ENCODE peak calls at places on chromosomes 16 and 17, in ten cellular contexts. S is stimulated activated naive CD8-positive, alpha-beta T cell treated with anti-CD3 and anti-CD28 coated beads, Interleukin-15, Interleukin-2, amounts not matched to agents 100 U/mL and 50 U/mL, for 24 hours; J is neural crest cell; E is Kasumi-1; X is activated B cell treated with CpG ODN at 0.5 μM for 24 hours; N is cardiac fibroblast; A is stimulated activated CD8-positive, alpha-beta memory T cell treated with anti-CD3 and anti-CD28 coated beads, Interleukin-7, amount 100 ng/mL, for 1 hour; L is activated CD4-positive, alpha-beta T cell treated with anti-CD3 and anti-CD28 coated beads, Interleukin-2, amount 50 U/mL, for 1 hour; V is GDM1; G is fibroblast of pulmonary artery. M is an unnamed sample.

GRCh38 chr17:79831367-79832210 is 7.7 kb downstream of the CBX4 start:
- DNase-seq in S (no peak), J (peak), E (peak), X (no peak), N (peak), A (no peak), L (no peak), V (no peak), G (peak), M (no peak)

GRCh38 chr16:82294874-82295273 is 124.8 kb upstream of the MPHOSPH6 start:
- DNase-seq in S (no peak), J (no peak), E (no peak), X (no peak), N (no peak), A (no peak), L (no peak), V (no peak), G (no peak), M (no peak)

GRCh38 chr16:1237990-1238389 is 2.5 kb upstream of the TPSAB1 start:
- DNase-seq in S (no peak), J (no peak), E (no peak), X (no peak), N (no peak), A (no peak), L (no peak), V (no peak), G (no peak), M (no peak)

GRCh38 chr17:2928294-2928890 is 132.2 kb downstream of the RAP1GAP2 start:
- DNase-seq in S (no peak), J (no peak), E (no peak), X (no peak), N (no peak), A (no peak), L (no peak), V (no peak), G (no peak), M (no peak)

GRCh38 chr17:80503031-80503430 is 26.6 kb upstream of the NPTX1 start:
- DNase-seq in S (no peak), J (no peak), E (no peak), X (no peak), N (no peak), A (no peak), L (no peak), V (no peak), G (no peak), M (no peak)

GRCh38 chr16:66328282-66328681 is 38.2 kb upstream of the CDH5 start:
- DNase-seq in S (no peak), J (no peak), E (no peak), X (no peak), N (no peak), A (no peak), L (no peak), V (no peak), G (no peak), M (no peak)

GRCh38 chr17:61393904-61394629 is 5.6 kb upstream of the TBX2 start:
- DNase-seq in S (no peak), J (no peak), E (no peak), X (no peak), N (peak), A (no peak), L (no peak), V (no peak), G (no peak), M (no peak)

GRCh38 chr17:36578671-36579070 is 13.0 kb upstream of the DHRS11 start:
- DNase-seq in S (no peak), J (no peak), E (no peak), X (no peak), N (peak), A (no peak), L (no peak), V (no peak), G (no peak), M (no peak)

GRCh38 chr16:70703835-70704381 is 18.1 kb upstream of the MTSS2 start:
- DNase-seq in S (no peak), J (no peak), E (no peak), X (no peak), N (no peak), A (no peak), L (no peak), V (no peak), G (no peak), M (no peak)

GRCh38 chr17:1797323-1797722 is 32.4 kb downstream of the SMYD4 start:
- DNase-seq in S (no peak), J (no peak), E (no peak), X (no peak), N (no peak), A (no peak), L (no peak), V (no peak), G (no peak), M (no peak)

GRCh38 chr16:85437161-85438052 is 175.7 kb upstream of the GSE1 start:
- DNase-seq in S (no peak), J (peak), E (peak), X (no peak), N (peak), A (no peak), L (no peak), V (no peak), G (no peak), M (no peak)

GRCh38 chr17:81867123-81867951 is 3.8 kb downstream of the ARHGDIA start:
- DNase-seq in S (peak), J (no peak), E (peak), X (no peak), N (peak), A (no peak), L (peak), V (no peak), G (peak), M (peak)

GRCh38 chr17:78401246-78401645 is 22.8 kb downstream of the PGS1 start:
- DNase-seq in S (no peak), J (no peak), E (no peak), X (no peak), N (peak), A (no peak), L (no peak), V (no peak), G (no peak), M (peak)

GRCh38 chr16:49843758-49844157 is 12.2 kb downstream of the ZNF423 start:
- DNase-seq in S (no peak), J (no peak), E (no peak), X (no peak), N (no peak), A (no peak), L (no peak), V (no peak), G (no peak), M (no peak)

GRCh38 chr16:52068447-52069074 is 478.4 kb downstream of the TOX3 start:
- DNase-seq in S (no peak), J (peak), E (no peak), X (no peak), N (peak), A (no peak), L (no peak), V (no peak), G (peak), M (no peak)

GRCh38 chr17:57957120-57957850 is 2.1 kb upstream of the CUEDC1 start:
- DNase-seq in S (no peak), J (no peak), E (no peak), X (no peak), N (no peak), A (no peak), L (no peak), V (no peak), G (no peak), M (no peak)

GRCh38 chr16:15567823-15568222 is 75.1 kb downstream of the MARF1 start:
- DNase-seq in S (no peak), J (no peak), E (no peak), X (no peak), N (no peak), A (no peak), L (no peak), V (no peak), G (no peak), M (no peak)

GRCh38 chr17:17120716-17121115 is 78.5 kb downstream of the MPRIP start:
- DNase-seq in S (no peak), J (no peak), E (no peak), X (no peak), N (peak), A (no peak), L (no peak), V (no peak), G (peak), M (no peak)

GRCh38 chr17:44203731-44204452 is 4.2 kb upstream of the ATXN7L3 start:
- DNase-seq in S (peak), J (peak), E (peak), X (no peak), N (peak), A (no peak), L (peak), V (peak), G (peak), M (peak)

GRCh38 chr17:80007009-80007752 is 28.5 kb downstream of the TBC1D16 start:
- DNase-seq in S (no peak), J (no peak), E (no peak), X (no peak), N (no peak), A (no peak), L (no peak), V (no peak), G (no peak), M (no peak)

GRCh38 chr17:81885869-81886548 is 5.4 kb downstream of the ALYREF start:
- DNase-seq in S (no peak), J (no peak), E (no peak), X (no peak), N (no peak), A (no peak), L (no peak), V (no peak), G (no peak), M (peak)

GRCh38 chr17:77141846-77142449 is 1.2 kb downstream of the SEC14L1 start:
- DNase-seq in S (no peak), J (no peak), E (no peak), X (no peak), N (no peak), A (no peak), L (no peak), V (no peak), G (no peak), M (peak)

GRCh38 chr17:310111-311010 is 42.2 kb downstream of the RPH3AL start:
- DNase-seq in S (no peak), J (no peak), E (no peak), X (no peak), N (no peak), A (no peak), L (no peak), V (no peak), G (no peak), M (no peak)

GRCh38 chr17:1182831-1183578 is 3.2 kb upstream of the ABR start:
- DNase-seq in S (no peak), J (no peak), E (no peak), X (no peak), N (no peak), A (no peak), L (no peak), V (no peak), G (no peak), M (no peak)

GRCh38 chr17:68794636-68795503 is 160.3 kb downstream of the ABCA8 start:
- DNase-seq in S (no peak), J (peak), E (peak), X (no peak), N (peak), A (no peak), L (no peak), V (no peak), G (peak), M (peak)

GRCh38 chr17:32520737-32521399 is 34.1 kb downstream of the CDK5R1 start:
- DNase-seq in S (no peak), J (no peak), E (no peak), X (no peak), N (no peak), A (no peak), L (no peak), V (no peak), G (no peak), M (no peak)

GRCh38 chr16:48123104-48123788 is 32.5 kb downstream of the ABCC12 start:
- DNase-seq in S (peak), J (no peak), E (no peak), X (no peak), N (peak), A (no peak), L (no peak), V (no peak), G (peak), M (peak)

GRCh38 chr17:60971515-60972369 is 294.1 kb downstream of the BCAS3 start:
- DNase-seq in S (peak), J (peak), E (peak), X (no peak), N (peak), A (no peak), L (peak), V (peak), G (peak), M (peak)

GRCh38 chr17:38402897-38403296 is 25.4 kb upstream of the ARHGAP23 start:
- DNase-seq in S (no peak), J (no peak), E (no peak), X (no peak), N (no peak), A (no peak), L (no peak), V (no peak), G (no peak), M (no peak)

GRCh38 chr17:70127221-70127873 is 42.0 kb upstream of the KCNJ2 start:
- DNase-seq in S (no peak), J (no peak), E (no peak), X (no peak), N (no peak), A (no peak), L (no peak), V (no peak), G (no peak), M (no peak)

GRCh38 chr16:84941916-84942315 is 69.4 kb downstream of the ZDHHC7 start:
- DNase-seq in S (no peak), J (no peak), E (no peak), X (no peak), N (peak), A (no peak), L (no peak), V (no peak), G (no peak), M (peak)

GRCh38 chr16:88596477-88596876 is 26.3 kb downstream of the ZC3H18 start:
- DNase-seq in S (no peak), J (no peak), E (no peak), X (no peak), N (peak), A (no peak), L (no peak), V (no peak), G (peak), M (peak)

GRCh38 chr17:79374087-79374486 is 236.8 kb downstream of the RBFOX3 start:
- DNase-seq in S (no peak), J (no peak), E (no peak), X (no peak), N (no peak), A (no peak), L (no peak), V (no peak), G (no peak), M (no peak)

GRCh38 chr17:66947311-66947710 is 17.2 kb upstream of the CACNG4 start:
- DNase-seq in S (no peak), J (no peak), E (no peak), X (no peak), N (no peak), A (no peak), L (no peak), V (no peak), G (no peak), M (no peak)

GRCh38 chr17:13051876-13052275 is 34.0 kb upstream of the ELAC2 start:
- DNase-seq in S (no peak), J (no peak), E (no peak), X (no peak), N (no peak), A (no peak), L (no peak), V (no peak), G (no peak), M (no peak)

M was measured in ELR.